ENCODE peak calls at places on chromosomes 4 and X, in eight cellular contexts. B is EL; S is smooth muscle cell of the brain vasculature; V is caudate nucleus; L is progenitor cell of endocrine pancreas; N is endothelial cell; T is Right ventricle myocardium inferior; P is activated CD4-positive, alpha-beta T cell treated with anti-CD3 and anti-CD28 coated beads, Interleukin-2, amount 50 U/mL, for 24 hours. I is an unnamed sample.

GRCh38 chr4:129328176-129328575 is 232.2 kb downstream of the C4orf33 start:
- DNase-seq in B (no peak), S (no peak), V (no peak), L (no peak), N (no peak), T (no peak), P (no peak), I (no peak)

GRCh38 chr4:26947318-26947717 is 86.7 kb downstream of the STIM2 start:
- DNase-seq in B (no peak), S (no peak), V (no peak), L (no peak), N (no peak), T (no peak), P (no peak), I (no peak)

GRCh38 chr4:141501395-141501794 is 135.0 kb upstream of the IL15 start:
- DNase-seq in B (no peak), S (no peak), V (no peak), L (no peak), N (no peak), T (no peak), P (no peak), I (no peak)

GRCh38 chr4:763191-763810 is 57.7 kb downstream of the PCGF3 start:
- DNase-seq in B (no peak), S (no peak), V (no peak), L (no peak), N (no peak), T (no peak), P (no peak), I (no peak)

GRCh38 chr4:19748911-19749473 is 502.7 kb upstream of the SLIT2 start:
- DNase-seq in B (peak), S (no peak), V (no peak), L (no peak), N (no peak), T (no peak), P (no peak), I (no peak)

GRCh38 chr4:14926368-14926767 is 75.9 kb upstream of the CPEB2 start:
- DNase-seq in B (no peak), S (no peak), V (no peak), L (no peak), N (no peak), T (no peak), P (no peak), I (no peak)

GRCh38 chr4:147560632-147561031 is 56.6 kb upstream of the TMEM184C start:
- DNase-seq in B (peak), S (no peak), V (no peak), L (no peak), N (no peak), T (no peak), P (no peak), I (no peak)

GRCh38 chrX:122135070-122135469 is 1049.0 kb upstream of the GRIA3 start:
- DNase-seq in B (peak), S (no peak), V (no peak), L (no peak), N (no peak), T (no peak), P (no peak), I (no peak)